ENCODE peak calls at places on chromosomes 2 and 18, in five cellular contexts. One of them, this sample, is unnamed.

GRCh38 chr18:59740131-59740530 is 42.9 kb upstream of the CCBE1 start:
- DNase-seq in germinal center: no peak
- DNase-seq in caudate nucleus: no peak
- DNase-seq in fibroblast of lung: no peak
- DNase-seq in non-pigmented ciliary epithelial cell: no peak
- DNase-seq in this sample: no peak

GRCh38 chr2:17470855-17471641 is 47.2 kb downstream of the RAD51AP2 start:
- DNase-seq in germinal center: no peak
- DNase-seq in caudate nucleus: no peak
- DNase-seq in fibroblast of lung: peak
- DNase-seq in non-pigmented ciliary epithelial cell: peak
- DNase-seq in this sample: no peak

GRCh38 chr2:5975406-5975805 is 283.2 kb downstream of the SOX11 start:
- DNase-seq in germinal center: no peak
- DNase-seq in caudate nucleus: no peak
- DNase-seq in fibroblast of lung: no peak
- DNase-seq in non-pigmented ciliary epithelial cell: no peak
- DNase-seq in this sample: no peak

GRCh38 chr2:134823832-134824231 is 14.6 kb upstream of the ACMSD start:
- DNase-seq in germinal center: no peak
- DNase-seq in caudate nucleus: no peak
- DNase-seq in fibroblast of lung: no peak
- DNase-seq in non-pigmented ciliary epithelial cell: no peak
- DNase-seq in this sample: no peak

GRCh38 chr2:231795525-231796327 is 9.5 kb downstream of the COPS7B start:
- DNase-seq in germinal center: no peak
- DNase-seq in caudate nucleus: no peak
- DNase-seq in fibroblast of lung: peak
- DNase-seq in non-pigmented ciliary epithelial cell: no peak
- DNase-seq in this sample: no peak

GRCh38 chr2:239779592-239779983 is 245.6 kb downstream of the NDUFA10 start:
- DNase-seq in germinal center: no peak
- DNase-seq in caudate nucleus: no peak
- DNase-seq in fibroblast of lung: no peak
- DNase-seq in non-pigmented ciliary epithelial cell: no peak
- DNase-seq in this sample: no peak

GRCh38 chr2:149389506-149390167 is 59.2 kb downstream of the LYPD6 start:
- DNase-seq in germinal center: no peak
- DNase-seq in caudate nucleus: no peak
- DNase-seq in fibroblast of lung: no peak
- DNase-seq in non-pigmented ciliary epithelial cell: no peak
- DNase-seq in this sample: no peak

GRCh38 chr2:105768176-105768575 is 23.5 kb downstream of the NCK2 start:
- DNase-seq in germinal center: no peak
- DNase-seq in caudate nucleus: no peak
- DNase-seq in fibroblast of lung: no peak
- DNase-seq in non-pigmented ciliary epithelial cell: no peak
- DNase-seq in this sample: no peak

GRCh38 chr2:13996527-13996926 is 636.0 kb upstream of the LRATD1 start:
- DNase-seq in germinal center: no peak
- DNase-seq in caudate nucleus: no peak
- DNase-seq in fibroblast of lung: peak
- DNase-seq in non-pigmented ciliary epithelial cell: no peak
- DNase-seq in this sample: no peak

GRCh38 chr2:213238753-213239591 is 45.3 kb upstream of the SPAG16 start:
- DNase-seq in germinal center: no peak
- DNase-seq in caudate nucleus: no peak
- DNase-seq in fibroblast of lung: peak
- DNase-seq in non-pigmented ciliary epithelial cell: peak
- DNase-seq in this sample: no peak

GRCh38 chr2:214069254-214069653 is 341.6 kb upstream of the VWC2L start:
- DNase-seq in germinal center: no peak
- DNase-seq in caudate nucleus: no peak
- DNase-seq in fibroblast of lung: peak
- DNase-seq in non-pigmented ciliary epithelial cell: peak
- DNase-seq in this sample: no peak

GRCh38 chr2:204611764-204612163 is 66.5 kb downstream of the PARD3B start:
- DNase-seq in germinal center: no peak
- DNase-seq in caudate nucleus: no peak
- DNase-seq in fibroblast of lung: no peak
- DNase-seq in non-pigmented ciliary epithelial cell: no peak
- DNase-seq in this sample: no peak

GRCh38 chr18:78659748-78660147 is 319.9 kb upstream of the SALL3 start:
- DNase-seq in germinal center: no peak
- DNase-seq in caudate nucleus: no peak
- DNase-seq in fibroblast of lung: no peak
- DNase-seq in non-pigmented ciliary epithelial cell: no peak
- DNase-seq in this sample: no peak

GRCh38 chr18:74468547-74469014 is 11.5 kb upstream of the DIPK1C start:
- DNase-seq in germinal center: no peak
- DNase-seq in caudate nucleus: no peak
- DNase-seq in fibroblast of lung: no peak
- DNase-seq in non-pigmented ciliary epithelial cell: no peak
- DNase-seq in this sample: no peak

GRCh38 chr18:12890500-12890899 is 6.5 kb upstream of the PTPN2 start:
- DNase-seq in germinal center: no peak
- DNase-seq in caudate nucleus: no peak
- DNase-seq in fibroblast of lung: no peak
- DNase-seq in non-pigmented ciliary epithelial cell: no peak
- DNase-seq in this sample: no peak

GRCh38 chr18:72692086-72692485 is 147.9 kb upstream of the CBLN2 start:
- DNase-seq in germinal center: no peak
- DNase-seq in caudate nucleus: no peak
- DNase-seq in fibroblast of lung: no peak
- DNase-seq in non-pigmented ciliary epithelial cell: no peak
- DNase-seq in this sample: no peak

GRCh38 chr2:127688405-127688804 is 12.9 kb upstream of the SFT2D3 start:
- DNase-seq in germinal center: no peak
- DNase-seq in caudate nucleus: no peak
- DNase-seq in fibroblast of lung: no peak
- DNase-seq in non-pigmented ciliary epithelial cell: no peak
- DNase-seq in this sample: no peak

GRCh38 chr2:28895189-28895893 is 874 bp downstream of the WDR43 start:
- DNase-seq in germinal center: peak
- DNase-seq in caudate nucleus: no peak
- DNase-seq in fibroblast of lung: peak
- DNase-seq in non-pigmented ciliary epithelial cell: no peak
- DNase-seq in this sample: peak

GRCh38 chr18:41075212-41075611 is 879.8 kb upstream of the PIK3C3 start:
- DNase-seq in germinal center: no peak
- DNase-seq in caudate nucleus: no peak
- DNase-seq in fibroblast of lung: peak
- DNase-seq in non-pigmented ciliary epithelial cell: peak
- DNase-seq in this sample: no peak

GRCh38 chr2:39065616-39066015 is 55.2 kb downstream of the SOS1 start:
- DNase-seq in germinal center: no peak
- DNase-seq in caudate nucleus: no peak
- DNase-seq in fibroblast of lung: no peak
- DNase-seq in non-pigmented ciliary epithelial cell: no peak
- DNase-seq in this sample: no peak

GRCh38 chr18:55861266-55861665 is 273.3 kb upstream of the TCF4 start:
- DNase-seq in germinal center: no peak
- DNase-seq in caudate nucleus: peak
- DNase-seq in fibroblast of lung: peak
- DNase-seq in non-pigmented ciliary epithelial cell: no peak
- DNase-seq in this sample: peak

GRCh38 chr2:225668606-225669266 is 269.2 kb downstream of the NYAP2 start:
- DNase-seq in germinal center: peak
- DNase-seq in caudate nucleus: no peak
- DNase-seq in fibroblast of lung: peak
- DNase-seq in non-pigmented ciliary epithelial cell: peak
- DNase-seq in this sample: no peak

GRCh38 chr18:63363951-63364350 is 3.1 kb downstream of the KDSR start:
- DNase-seq in germinal center: no peak
- DNase-seq in caudate nucleus: no peak
- DNase-seq in fibroblast of lung: no peak
- DNase-seq in non-pigmented ciliary epithelial cell: no peak
- DNase-seq in this sample: no peak

GRCh38 chr2:236105955-236106607 is 62.1 kb downstream of the GBX2 start:
- DNase-seq in germinal center: no peak
- DNase-seq in caudate nucleus: no peak
- DNase-seq in fibroblast of lung: no peak
- DNase-seq in non-pigmented ciliary epithelial cell: no peak
- DNase-seq in this sample: no peak

GRCh38 chr2:202221873-202222272 is 16.5 kb downstream of the SUMO1 start:
- DNase-seq in germinal center: no peak
- DNase-seq in caudate nucleus: no peak
- DNase-seq in fibroblast of lung: peak
- DNase-seq in non-pigmented ciliary epithelial cell: no peak
- DNase-seq in this sample: no peak

GRCh38 chr2:10245661-10246060 is 57.0 kb upstream of the HPCAL1 start:
- DNase-seq in germinal center: no peak
- DNase-seq in caudate nucleus: no peak
- DNase-seq in fibroblast of lung: no peak
- DNase-seq in non-pigmented ciliary epithelial cell: no peak
- DNase-seq in this sample: no peak

GRCh38 chr2:160516547-160517365 is 23.1 kb upstream of the RBMS1 start:
- DNase-seq in germinal center: no peak
- DNase-seq in caudate nucleus: no peak
- DNase-seq in fibroblast of lung: peak
- DNase-seq in non-pigmented ciliary epithelial cell: no peak
- DNase-seq in this sample: no peak

GRCh38 chr2:32009479-32010256 is 1.1 kb downstream of the MEMO1 start:
- DNase-seq in germinal center: peak
- DNase-seq in caudate nucleus: no peak
- DNase-seq in fibroblast of lung: peak
- DNase-seq in non-pigmented ciliary epithelial cell: no peak
- DNase-seq in this sample: peak

GRCh38 chr2:2798337-2798736 is 467.3 kb upstream of the MYT1L start:
- DNase-seq in germinal center: no peak
- DNase-seq in caudate nucleus: no peak
- DNase-seq in fibroblast of lung: no peak
- DNase-seq in non-pigmented ciliary epithelial cell: no peak
- DNase-seq in this sample: no peak

GRCh38 chr2:197058777-197059176 is 132.3 kb upstream of the PGAP1 start:
- DNase-seq in germinal center: no peak
- DNase-seq in caudate nucleus: no peak
- DNase-seq in fibroblast of lung: no peak
- DNase-seq in non-pigmented ciliary epithelial cell: no peak
- DNase-seq in this sample: no peak

GRCh38 chr18:79400591-79401381 is 5.1 kb downstream of the NFATC1 start:
- DNase-seq in germinal center: peak
- DNase-seq in caudate nucleus: no peak
- DNase-seq in fibroblast of lung: no peak
- DNase-seq in non-pigmented ciliary epithelial cell: no peak
- DNase-seq in this sample: no peak

GRCh38 chr18:80249217-80250093 is 2.1 kb upstream of the PARD6G start:
- DNase-seq in germinal center: no peak
- DNase-seq in caudate nucleus: no peak
- DNase-seq in fibroblast of lung: no peak
- DNase-seq in non-pigmented ciliary epithelial cell: no peak
- DNase-seq in this sample: no peak

GRCh38 chr18:9707381-9708056 is 582 bp upstream of the RAB31 start:
- DNase-seq in germinal center: no peak
- DNase-seq in caudate nucleus: no peak
- DNase-seq in fibroblast of lung: peak
- DNase-seq in non-pigmented ciliary epithelial cell: no peak
- DNase-seq in this sample: no peak

GRCh38 chr2:127675335-127676261 is at the start of gene LIMS2:
- DNase-seq in germinal center: no peak
- DNase-seq in caudate nucleus: no peak
- DNase-seq in fibroblast of lung: no peak
- DNase-seq in non-pigmented ciliary epithelial cell: no peak
- DNase-seq in this sample: no peak

GRCh38 chr2:171712051-171712450 is 24.8 kb downstream of the DYNC1I2 start:
- DNase-seq in germinal center: no peak
- DNase-seq in caudate nucleus: no peak
- DNase-seq in fibroblast of lung: peak
- DNase-seq in non-pigmented ciliary epithelial cell: no peak
- DNase-seq in this sample: no peak